ENCODE peak calls at places on chromosomes 4 and X, in eight cellular contexts. N is stomach; V is stimulated activated CD4-positive, alpha-beta T cell treated with anti-CD3 and anti-CD28 coated beads, Interleukin-15, amount 100 ng/mL, for 1 hour; H is uterus; O is left colon; D is Calu3; E is foreskin fibroblast; B is HTR-8/SVneo. A is an unnamed sample.
A peak's percentile ranks its signal among the peaks of the same experiment; 100 is the strongest.

GRCh38 chr4:2936773-2937145 is 26.4 kb downstream of the NOP14 start:
- DNase-seq in N (no peak), V (no peak), H (peak; percentile 21), O (no peak), D (no peak), E (peak; percentile 54), B (no peak), A (peak; percentile 40)

GRCh38 chr4:67393699-67394281 is 151.5 kb downstream of the CENPC start:
- DNase-seq in N (no peak), V (no peak), H (no peak), O (no peak), D (peak; percentile 27), E (peak; percentile 13), B (peak; percentile 2), A (no peak)

GRCh38 chr4:132328761-132329160 is 820.3 kb upstream of the PCDH10 start:
- DNase-seq in N (no peak), V (no peak), H (no peak), O (no peak), D (no peak), E (no peak), B (no peak), A (no peak)

GRCh38 chrX:1592128-1592862 is 891 bp downstream of the AKAP17A start:
- DNase-seq in N (peak; percentile 26), V (no peak), H (no peak), O (no peak), D (peak; percentile 11), E (peak; percentile 15), B (no peak), A (no peak)

GRCh38 chrX:150767045-150767395 is 73.8 kb downstream of the MTMR1 start:
- DNase-seq in N (peak; percentile 36), V (no peak), H (no peak), O (no peak), D (no peak), E (no peak), B (no peak), A (no peak)

GRCh38 chrX:120857240-120857639 is 18.4 kb downstream of the CT47B1 start:
- DNase-seq in N (no peak), V (no peak), H (no peak), O (no peak), D (peak; percentile 11), E (no peak), B (no peak), A (no peak)

GRCh38 chr4:1241936-1242505 is 6.9 kb downstream of the CTBP1 start:
- DNase-seq in N (no peak), V (no peak), H (peak; percentile 12), O (peak; percentile 20), D (no peak), E (no peak), B (no peak), A (no peak)

GRCh38 chr4:85824166-85824945 is 349.4 kb downstream of the ARHGAP24 start:
- DNase-seq in N (no peak), V (no peak), H (no peak), O (no peak), D (no peak), E (no peak), B (no peak), A (no peak)

GRCh38 chrX:7614616-7615015 is 228.4 kb upstream of the VCX start:
- DNase-seq in N (no peak), V (no peak), H (no peak), O (no peak), D (no peak), E (no peak), B (no peak), A (no peak)

GRCh38 chrX:1685460-1685859 is 70.6 kb downstream of the ASMT start:
- DNase-seq in N (no peak), V (no peak), H (no peak), O (no peak), D (no peak), E (no peak), B (no peak), A (no peak)

GRCh38 chrX:19699151-19699550 is 183.8 kb upstream of the MAP3K15 start:
- DNase-seq in N (no peak), V (no peak), H (no peak), O (no peak), D (no peak), E (no peak), B (no peak), A (no peak)

GRCh38 chr4:76208005-76208765 is 5.4 kb downstream of the SCARB2 start:
- DNase-seq in N (peak; percentile 74), V (no peak), H (peak; percentile 73), O (peak; percentile 90), D (peak; percentile 29), E (peak; percentile 89), B (peak; percentile 22), A (peak; percentile 18)

GRCh38 chr4:1378559-1379231 is 27.5 kb downstream of the NKX1-1 start:
- DNase-seq in N (no peak), V (no peak), H (no peak), O (no peak), D (no peak), E (no peak), B (no peak), A (no peak)

GRCh38 chr4:33941854-33942253 is 2302.5 kb downstream of the ARAP2 start:
- DNase-seq in N (no peak), V (no peak), H (no peak), O (no peak), D (no peak), E (no peak), B (no peak), A (no peak)

GRCh38 chr4:187183351-187183750 is 459.7 kb upstream of the FAT1 start:
- DNase-seq in N (no peak), V (no peak), H (no peak), O (no peak), D (no peak), E (no peak), B (no peak), A (no peak)

GRCh38 chrX:6226053-6226645 is 2.5 kb downstream of the NLGN4X start:
- DNase-seq in N (no peak), V (no peak), H (no peak), O (no peak), D (no peak), E (no peak), B (no peak), A (peak; percentile 0)

GRCh38 chr4:47849466-47849865 is 11.6 kb upstream of the CORIN start:
- DNase-seq in N (no peak), V (no peak), H (no peak), O (no peak), D (no peak), E (no peak), B (no peak), A (no peak)

GRCh38 chr4:157076578-157076947 is 613 bp downstream of the GLRB start:
- DNase-seq in N (no peak), V (no peak), H (no peak), O (no peak), D (peak; percentile 44), E (no peak), B (peak; percentile 11), A (no peak)

GRCh38 chr4:75723117-75723801 is 1.1 kb upstream of the USO1 start:
- DNase-seq in N (no peak), V (no peak), H (no peak), O (no peak), D (no peak), E (peak; percentile 61), B (no peak), A (no peak)

GRCh38 chrX:8820910-8821527 is 19.8 kb upstream of the FAM9A start:
- DNase-seq in N (no peak), V (no peak), H (no peak), O (no peak), D (no peak), E (no peak), B (no peak), A (no peak)

GRCh38 chrX:97039363-97040029 is 155.8 kb downstream of the RPA4 start:
- DNase-seq in N (peak; percentile 27), V (no peak), H (no peak), O (peak; percentile 42), D (peak; percentile 4), E (no peak), B (no peak), A (no peak)

A was measured in T1000.